ENCODE peak calls at places on chromosome 1, in five cellular contexts. A is CD8-positive, alpha-beta T cell; B is NCI-H748 treated with DMSO at 0.1 percent for 48 hours; S is RPMI8226; V is amniotic stem cell. P is an unnamed sample.

GRCh38 chr1:207516729-207517128 is 20.8 kb downstream of the CR1 start:
- DNase-seq in A (no peak), B (no peak), S (no peak), V (no peak), P (no peak)

GRCh38 chr1:42035205-42035829 is 116.6 kb upstream of the HIVEP3 start:
- DNase-seq in A (peak), B (peak), S (peak), V (peak), P (no peak)

GRCh38 chr1:160432371-160432786 is 32.0 kb downstream of the VANGL2 start:
- DNase-seq in A (no peak), B (no peak), S (no peak), V (no peak), P (no peak)

GRCh38 chr1:43659384-43659783 is 9.4 kb downstream of the KDM4A start:
- DNase-seq in A (no peak), B (no peak), S (no peak), V (no peak), P (no peak)

GRCh38 chr1:150976879-150977694 is 2.5 kb upstream of the CERS2 start:
- DNase-seq in A (peak), B (no peak), S (peak), V (peak), P (no peak)

GRCh38 chr1:24503870-24504523 is 1.4 kb downstream of the RCAN3 start:
- DNase-seq in A (no peak), B (no peak), S (no peak), V (no peak), P (no peak)

GRCh38 chr1:207030522-207031009 is 2.0 kb downstream of the C1orf116 start:
- DNase-seq in A (no peak), B (no peak), S (no peak), V (no peak), P (no peak)

GRCh38 chr1:180083164-180083563 is 71.5 kb upstream of the QSOX1 start:
- DNase-seq in A (no peak), B (no peak), S (no peak), V (no peak), P (no peak)

GRCh38 chr1:216221260-216221700 is 202.0 kb downstream of the USH2A start:
- DNase-seq in A (no peak), B (peak), S (peak), V (peak), P (peak)

GRCh38 chr1:115874929-115875328 is 34.0 kb upstream of the NHLH2 start:
- DNase-seq in A (no peak), B (no peak), S (no peak), V (no peak), P (no peak)

GRCh38 chr1:23177031-23177430 is 8.4 kb upstream of the LUZP1 start:
- DNase-seq in A (no peak), B (no peak), S (no peak), V (no peak), P (no peak)